ENCODE peak calls at places on chromosomes 12 and 14, in nine cellular contexts. S is ovary, B is left ventricle myocardium inferior, E is RWPE1, D is endodermal cell, H is HFFc6, X is cardiac fibroblast, V is foreskin fibroblast, L is tibial artery. M is an unnamed sample.

GRCh38 chr12:56164345-56164729 is 6.2 kb downstream of the MYL6 start:
- DNase-seq in S (no peak), B (no peak), E (no peak), D (no peak), H (no peak), X (peak), V (no peak), L (no peak), M (no peak)

GRCh38 chr12:94172973-94173372 is 24.6 kb downstream of the PLXNC1 start:
- DNase-seq in S (no peak), B (no peak), E (peak), D (no peak), H (peak), X (peak), V (peak), L (no peak), M (peak)

GRCh38 chr12:57477710-57478681 is 1.7 kb downstream of the ARHGAP9 start:
- DNase-seq in S (no peak), B (no peak), E (no peak), D (peak), H (no peak), X (peak), V (no peak), L (no peak), M (peak)

GRCh38 chr14:61923348-61923747 is 161.1 kb downstream of the SNAPC1 start:
- DNase-seq in S (no peak), B (no peak), E (no peak), D (no peak), H (peak), X (peak), V (peak), L (no peak), M (peak)

GRCh38 chr14:78902010-78902623 is 731.9 kb downstream of the NRXN3 start:
- DNase-seq in S (no peak), B (peak), E (no peak), D (peak), H (peak), X (peak), V (peak), L (no peak), M (peak)

GRCh38 chr14:20177433-20177974 is 13.2 kb upstream of the OR11G2 start:
- DNase-seq in S (no peak), B (no peak), E (no peak), D (no peak), H (no peak), X (no peak), V (no peak), L (no peak), M (no peak)

GRCh38 chr12:93803408-93803807 is 126.2 kb downstream of the CRADD start:
- DNase-seq in S (no peak), B (no peak), E (no peak), D (no peak), H (peak), X (peak), V (peak), L (no peak), M (peak)

GRCh38 chr14:76919431-76919810 is 93.2 kb downstream of the LRRC74A start:
- DNase-seq in S (no peak), B (no peak), E (peak), D (peak), H (no peak), X (no peak), V (no peak), L (no peak), M (no peak)

GRCh38 chr14:30153662-30154061 is 226.0 kb upstream of the PRKD1 start:
- DNase-seq in S (no peak), B (no peak), E (no peak), D (no peak), H (no peak), X (peak), V (no peak), L (no peak), M (no peak)

GRCh38 chr12:53949631-53950440 is 4.9 kb upstream of the HOXC12 start:
- DNase-seq in S (no peak), B (no peak), E (no peak), D (peak), H (no peak), X (no peak), V (no peak), L (peak), M (no peak)

GRCh38 chr14:95609398-95609990 is 74.6 kb downstream of the GLRX5 start:
- DNase-seq in S (peak), B (no peak), E (no peak), D (peak), H (peak), X (peak), V (peak), L (no peak), M (peak)

GRCh38 chr12:52539024-52539820 is 13.7 kb downstream of the KRT71 start:
- DNase-seq in S (no peak), B (no peak), E (peak), D (no peak), H (peak), X (peak), V (peak), L (no peak), M (peak)

GRCh38 chr12:42756841-42757661 is 167.5 kb upstream of the PRICKLE1 start:
- DNase-seq in S (no peak), B (no peak), E (peak), D (peak), H (peak), X (peak), V (peak), L (no peak), M (peak)

GRCh38 chr12:94616217-94616729 is 34.1 kb downstream of the TMCC3 start:
- DNase-seq in S (no peak), B (no peak), E (no peak), D (peak), H (no peak), X (no peak), V (peak), L (no peak), M (peak)

GRCh38 chr12:93796719-93797118 is 119.5 kb downstream of the CRADD start:
- DNase-seq in S (no peak), B (no peak), E (no peak), D (no peak), H (no peak), X (no peak), V (no peak), L (no peak), M (no peak)

GRCh38 chr14:65485516-65485915 is 73.0 kb downstream of the FUT8 start:
- DNase-seq in S (no peak), B (no peak), E (no peak), D (peak), H (no peak), X (no peak), V (no peak), L (no peak), M (no peak)

GRCh38 chr14:74356892-74357575 is 8.8 kb downstream of the VRTN start:
- DNase-seq in S (no peak), B (no peak), E (no peak), D (no peak), H (no peak), X (no peak), V (no peak), L (no peak), M (no peak)

GRCh38 chr12:119229205-119229604 is 50.5 kb downstream of the HSPB8 start:
- DNase-seq in S (no peak), B (no peak), E (no peak), D (peak), H (no peak), X (no peak), V (no peak), L (no peak), M (no peak)

GRCh38 chr12:92431146-92431545 is 271.6 kb upstream of the PLEKHG7 start:
- DNase-seq in S (no peak), B (no peak), E (no peak), D (peak), H (no peak), X (no peak), V (no peak), L (no peak), M (no peak)

GRCh38 chr14:56118611-56119181 is 485 bp downstream of the PELI2 start:
- DNase-seq in S (peak), B (peak), E (no peak), D (peak), H (no peak), X (no peak), V (no peak), L (peak), M (no peak)

GRCh38 chr12:3275171-3276041 is 198.2 kb downstream of the TSPAN9 start:
- DNase-seq in S (peak), B (peak), E (peak), D (peak), H (peak), X (peak), V (peak), L (peak), M (peak)

GRCh38 chr14:79583738-79584405 is 627.4 kb downstream of the DIO2 start:
- DNase-seq in S (no peak), B (no peak), E (no peak), D (no peak), H (peak), X (peak), V (peak), L (no peak), M (peak)

GRCh38 chr14:23300687-23301223 is 1.9 kb downstream of the PPP1R3E start:
- DNase-seq in S (peak), B (peak), E (no peak), D (peak), H (no peak), X (no peak), V (peak), L (peak), M (peak)

GRCh38 chr12:110458756-110459155 is 8.6 kb upstream of the ARPC3 start:
- DNase-seq in S (no peak), B (no peak), E (no peak), D (no peak), H (no peak), X (no peak), V (no peak), L (no peak), M (no peak)

GRCh38 chr14:50607181-50607580 is 47.2 kb downstream of the ATL1 start:
- DNase-seq in S (no peak), B (no peak), E (no peak), D (no peak), H (no peak), X (no peak), V (peak), L (no peak), M (no peak)

GRCh38 chr12:119262388-119262787 is 72.1 kb upstream of the CCDC60 start:
- DNase-seq in S (no peak), B (no peak), E (no peak), D (no peak), H (no peak), X (peak), V (no peak), L (no peak), M (no peak)

GRCh38 chr12:110080410-110080809 is 32.1 kb upstream of the C12orf76 start:
- DNase-seq in S (no peak), B (no peak), E (no peak), D (no peak), H (no peak), X (no peak), V (no peak), L (no peak), M (no peak)

GRCh38 chr14:32472081-32472480 is 143.0 kb downstream of the AKAP6 start:
- DNase-seq in S (no peak), B (no peak), E (no peak), D (no peak), H (no peak), X (no peak), V (no peak), L (no peak), M (no peak)

GRCh38 chr12:77928078-77928477 is 97.4 kb downstream of the NAV3 start:
- DNase-seq in S (no peak), B (no peak), E (no peak), D (no peak), H (no peak), X (no peak), V (no peak), L (no peak), M (no peak)

GRCh38 chr12:77932216-77932615 is 101.5 kb downstream of the NAV3 start:
- DNase-seq in S (no peak), B (no peak), E (no peak), D (no peak), H (no peak), X (no peak), V (no peak), L (no peak), M (no peak)
- TF ChIP-seq CTCF in S (no peak), B (no peak), E (no peak), D (peak), H (peak), X (no peak), V (no peak), L (no peak), M (no peak)

GRCh38 chr12:101779626-101780025 is 40.4 kb upstream of the SYCP3 start:
- DNase-seq in S (no peak), B (no peak), E (no peak), D (peak), H (no peak), X (no peak), V (no peak), L (no peak), M (no peak)
- TF ChIP-seq CTCF in S (no peak), B (no peak), E (no peak), D (no peak), H (no peak), X (no peak), V (no peak), L (no peak), M (no peak)

GRCh38 chr12:16358896-16359295 is 11.5 kb downstream of the MGST1 start:
- DNase-seq in S (no peak), B (no peak), E (no peak), D (no peak), H (peak), X (no peak), V (peak), L (no peak), M (no peak)

GRCh38 chr12:16362550-16362949 is 15.1 kb downstream of the MGST1 start:
- DNase-seq in S (no peak), B (no peak), E (no peak), D (no peak), H (no peak), X (no peak), V (no peak), L (no peak), M (no peak)

GRCh38 chr12:16361142-16361783 is 13.8 kb downstream of the MGST1 start:
- DNase-seq in S (no peak), B (no peak), E (no peak), D (peak), H (no peak), X (no peak), V (no peak), L (no peak), M (no peak)

DNA sequence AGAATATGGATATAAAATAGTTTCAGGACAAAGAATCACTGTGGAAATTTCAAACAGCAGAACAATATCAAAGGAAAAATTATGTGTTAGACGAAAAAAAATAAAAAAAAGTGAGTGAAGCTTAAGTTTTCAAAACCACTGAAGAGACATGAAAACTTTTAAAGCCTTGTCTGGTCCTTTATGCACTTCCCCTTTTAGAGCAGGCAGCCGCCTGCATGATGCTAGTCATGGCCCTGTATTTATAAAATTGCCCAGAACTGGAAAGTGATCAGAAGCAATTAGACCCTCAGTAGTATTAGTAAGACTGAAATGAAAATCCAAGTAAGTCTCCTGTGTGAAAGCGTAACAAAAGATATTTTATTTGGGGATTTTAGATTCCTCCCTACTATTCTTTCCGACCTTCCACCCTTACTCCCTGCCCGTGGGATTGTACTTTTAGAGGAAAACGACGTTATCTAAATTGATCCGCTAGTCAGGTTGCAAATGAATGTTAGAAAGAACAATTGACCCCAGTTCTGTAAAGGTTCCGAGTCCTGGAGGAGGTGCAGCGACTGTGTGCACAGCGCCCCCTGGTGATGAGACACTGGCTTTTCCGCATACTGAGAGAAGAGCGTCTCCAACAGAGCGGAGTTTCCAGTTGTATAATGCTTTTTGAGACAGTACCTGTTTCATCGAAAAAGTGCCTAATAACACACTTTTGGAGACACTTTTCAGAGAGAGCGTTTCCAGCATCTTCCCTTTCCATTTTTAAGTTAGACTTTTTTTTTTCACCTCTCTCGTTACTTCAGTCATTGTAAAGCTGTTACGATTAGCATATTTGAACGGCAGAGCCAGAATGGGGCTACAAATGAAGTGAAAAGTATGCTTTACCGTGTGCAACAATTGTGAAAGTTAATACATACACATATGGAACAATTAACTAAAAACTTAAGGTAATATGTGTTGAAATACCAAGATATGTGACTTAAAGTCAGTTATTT is 12.4 kb downstream of the MGST1 start:
- DNase-seq in S (no peak), B (peak), E (peak), D (peak), H (peak), X (peak), V (peak), L (no peak), M (peak)
- TF ChIP-seq CTCF in S (no peak), B (peak), E (peak), D (peak), H (peak), X (peak), V (peak), L (peak), M (peak)

GRCh38 chr14:58828298-58828697 is 190.5 kb downstream of the DACT1 start:
- DNase-seq in S (no peak), B (no peak), E (no peak), D (no peak), H (no peak), X (no peak), V (no peak), L (no peak), M (no peak)

GRCh38 chr14:58824796-58825195 is 187.0 kb downstream of the DACT1 start:
- DNase-seq in S (no peak), B (no peak), E (no peak), D (no peak), H (no peak), X (no peak), V (no peak), L (no peak), M (no peak)

GRCh38 chr14:58829594-58829993 is 191.8 kb downstream of the DACT1 start:
- DNase-seq in S (no peak), B (no peak), E (peak), D (no peak), H (no peak), X (peak), V (peak), L (no peak), M (peak)

GRCh38 chr14:58824106-58824505 is 186.3 kb downstream of the DACT1 start:
- DNase-seq in S (no peak), B (no peak), E (no peak), D (no peak), H (no peak), X (no peak), V (peak), L (no peak), M (no peak)

GRCh38 chr14:58826845-58827686 is 189.3 kb downstream of the DACT1 start:
- DNase-seq in S (no peak), B (no peak), E (no peak), D (no peak), H (no peak), X (no peak), V (no peak), L (no peak), M (no peak)
- TF ChIP-seq CTCF in S (no peak), B (peak), E (no peak), D (peak), H (peak), X (peak), V (no peak), L (no peak), M (peak)

DNA sequence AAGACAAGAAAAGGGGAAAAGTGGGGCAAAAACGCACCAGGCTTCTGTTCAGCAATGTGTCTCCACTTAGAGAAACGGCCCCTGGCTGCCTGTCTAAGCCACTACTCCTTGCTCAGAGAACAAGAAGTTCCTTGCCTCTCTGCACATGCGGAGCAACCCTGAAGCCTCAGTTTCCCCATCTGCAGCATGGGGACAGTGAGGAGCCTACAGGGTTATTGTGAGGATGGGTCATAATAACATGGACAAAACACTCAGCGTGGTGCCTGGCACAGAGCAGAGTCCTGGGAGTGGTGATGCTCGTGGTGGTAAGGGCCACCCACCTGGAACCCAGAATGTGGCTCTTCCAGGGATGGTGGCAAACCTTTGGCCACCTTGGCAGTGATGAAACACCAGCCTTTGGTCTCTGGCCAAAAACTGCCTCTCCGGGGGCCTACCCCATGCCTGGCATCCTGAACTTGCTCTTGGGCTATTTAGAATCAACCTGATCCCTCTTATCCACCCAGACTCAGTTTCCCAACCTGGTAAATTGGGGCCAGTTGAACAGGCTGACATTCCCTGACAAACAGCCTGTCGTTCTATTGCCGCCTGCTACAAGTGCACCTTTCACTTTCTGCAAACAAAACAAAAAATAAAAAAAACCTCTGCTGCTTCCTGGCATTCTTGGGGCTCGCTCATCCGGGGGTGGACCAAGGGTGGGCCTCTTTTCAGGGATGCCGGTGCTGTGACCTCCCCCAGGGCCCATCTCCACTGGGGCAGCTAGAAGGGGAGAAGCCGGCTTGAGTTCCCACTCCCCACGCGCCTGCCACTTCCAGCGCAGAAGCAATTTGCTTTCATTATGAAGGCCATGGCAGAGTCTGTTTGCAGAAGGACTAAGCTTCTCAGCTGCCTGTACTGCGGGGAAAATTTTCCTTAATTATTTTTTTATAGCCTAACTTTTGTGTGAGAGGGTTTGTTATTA is 56.4 kb upstream of the DLK1 start:
- DNase-seq in S (peak), B (no peak), E (no peak), D (no peak), H (no peak), X (no peak), V (no peak), L (no peak), M (no peak)
- TF ChIP-seq CTCF in S (no peak), B (no peak), E (no peak), D (no peak), H (peak), X (no peak), V (peak), L (no peak), M (no peak)

GRCh38 chr14:59507063-59507751 is 22.9 kb downstream of the JKAMP start:
- DNase-seq in S (no peak), B (peak), E (peak), D (peak), H (peak), X (peak), V (peak), L (peak), M (peak)
- TF ChIP-seq CTCF in S (no peak), B (peak), E (peak), D (peak), H (peak), X (peak), V (peak), L (peak), M (peak)

M was measured in MCF 10A.